ENCODE peak calls at places on chromosome 14, in four cellular contexts. P is stimulated activated CD8-positive, alpha-beta memory T cell treated with anti-CD3 and anti-CD28 coated beads, Interleukin-7, amount 100 ng/mL, for 4 hours; V is B cell; S is astrocyte of the cerebellum. L is an unnamed sample.

GRCh38 chr14:27096091-27096490 is 498.3 kb upstream of the NOVA1 start:
- DNase-seq in P (no peak), V (no peak), S (no peak), L (no peak)

GRCh38 chr14:93778856-93779629 is 9.2 kb downstream of the PRIMA1 start:
- DNase-seq in P (no peak), V (no peak), S (no peak), L (no peak)

GRCh38 chr14:71703477-71703876 is 228.8 kb upstream of the RGS6 start:
- DNase-seq in P (no peak), V (no peak), S (peak; percentile 27), L (no peak)

GRCh38 chr14:22814373-22814772 is 862 bp downstream of the SLC7A7 start:
- DNase-seq in P (no peak), V (no peak), S (no peak), L (no peak)

GRCh38 chr14:30291216-30291615 is 267.7 kb upstream of the G2E3 start:
- DNase-seq in P (no peak), V (no peak), S (peak; percentile 60), L (no peak)

GRCh38 chr14:35534130-35534883 is at the start of gene INSM2:
- DNase-seq in P (no peak), V (peak; percentile 24), S (no peak), L (no peak)

GRCh38 chr14:75361751-75362433 is 65.9 kb upstream of the JDP2 start:
- DNase-seq in P (no peak), V (no peak), S (no peak), L (no peak)

GRCh38 chr14:23286904-23287479 is 1.1 kb upstream of the HOMEZ start:
- DNase-seq in P (no peak), V (no peak), S (no peak), L (no peak)

GRCh38 chr14:90491221-90491867 is 94.5 kb downstream of the CALM1 start:
- DNase-seq in P (no peak), V (no peak), S (no peak), L (no peak)

GRCh38 chr14:89617471-89618291 is 200.6 kb upstream of the FOXN3 start:
- DNase-seq in P (no peak), V (peak; percentile 43), S (peak; percentile 18), L (no peak)

GRCh38 chr14:56338674-56339073 is 220.5 kb downstream of the PELI2 start:
- DNase-seq in P (no peak), V (no peak), S (no peak), L (no peak)

GRCh38 chr14:104051092-104051813 is 34.2 kb upstream of the ASPG start:
- DNase-seq in P (no peak), V (no peak), S (no peak), L (no peak)

GRCh38 chr14:29717906-29718305 is 209.7 kb downstream of the PRKD1 start:
- DNase-seq in P (no peak), V (no peak), S (no peak), L (no peak)

GRCh38 chr14:90427848-90428426 is 31.1 kb downstream of the CALM1 start:
- DNase-seq in P (no peak), V (no peak), S (no peak), L (no peak)

GRCh38 chr14:68547305-68548193 is 245.3 kb downstream of the ZFP36L1 start:
- DNase-seq in P (no peak), V (no peak), S (no peak), L (no peak)

GRCh38 chr14:24055971-24056799 is 4.4 kb downstream of the CARMIL3 start:
- DNase-seq in P (no peak), V (no peak), S (no peak), L (no peak)

GRCh38 chr14:24130717-24131548 is 474 bp downstream of the FITM1 start:
- DNase-seq in P (no peak), V (no peak), S (no peak), L (no peak)

GRCh38 chr14:59305231-59305630 is 116.8 kb downstream of the DAAM1 start:
- DNase-seq in P (no peak), V (no peak), S (peak; percentile 41), L (no peak)

GRCh38 chr14:39087493-39087892 is 15.5 kb downstream of the SEC23A start:
- DNase-seq in P (no peak), V (no peak), S (no peak), L (no peak)

GRCh38 chr14:64688028-64688427 is 16.2 kb upstream of the PLEKHG3 start:
- DNase-seq in P (no peak), V (no peak), S (no peak), L (no peak)

GRCh38 chr14:65936342-65936741 is 523.8 kb downstream of the FUT8 start:
- DNase-seq in P (no peak), V (no peak), S (no peak), L (no peak)

GRCh38 chr14:100536721-100537700 is 50.2 kb downstream of the BEGAIN start:
- DNase-seq in P (no peak), V (peak; percentile 16), S (no peak), L (no peak)

GRCh38 chr14:74792249-74793039 is 29.3 kb downstream of the YLPM1 start:
- DNase-seq in P (no peak), V (no peak), S (no peak), L (no peak)

GRCh38 chr14:60945984-60946383 is 34.9 kb downstream of the TRMT5 start:
- DNase-seq in P (no peak), V (no peak), S (no peak), L (no peak)

GRCh38 chr14:53295372-53295771 is 142.2 kb upstream of the DDHD1 start:
- DNase-seq in P (no peak), V (no peak), S (no peak), L (no peak)

L was measured in K562.